ENCODE peak calls at places on chromosome 2, in nine cellular contexts. I is NCI-H1694 treated with DMSO at 0.1 percent for 48 hours; O is neural progenitor cell; B is NCI-H524; Q is progenitor cell of endocrine pancreas; Y is colonic mucosa; P is ascending aorta; L is thoracic aorta; H is CD8-positive, alpha-beta T cell. M is an unnamed sample.

GRCh38 chr2:31935370-31935769 is 75.4 kb downstream of the MEMO1 start:
- DNase-seq in L (no peak), O (no peak), Y (no peak), H (no peak), B (no peak), I (no peak), P (no peak), Q (no peak), M (no peak)

GRCh38 chr2:191677091-191677645 is 768 bp upstream of the NABP1 start:
- DNase-seq in Y (no peak), Q (no peak), L (no peak), P (no peak), O (peak), I (peak), H (no peak), B (peak), M (peak)

GRCh38 chr2:214651451-214651850 is 158.0 kb downstream of the BARD1 start:
- DNase-seq in P (no peak), L (no peak), H (no peak), B (no peak), I (no peak), Q (no peak), Y (no peak), O (no peak), M (peak)

GRCh38 chr2:8750221-8750620 is 68.4 kb downstream of the ID2 start:
- DNase-seq in O (no peak), P (no peak), B (no peak), L (no peak), Y (no peak), Q (no peak), H (no peak), I (no peak), M (no peak)

GRCh38 chr2:46780801-46781445 is 134.7 kb downstream of the MCFD2 start:
- DNase-seq in Y (no peak), P (no peak), Q (peak), O (peak), B (peak), I (peak), L (no peak), H (no peak), M (peak)

GRCh38 chr2:80256396-80257167 is 48.0 kb downstream of the LRRTM1 start:
- DNase-seq in Y (no peak), P (no peak), O (peak), I (no peak), L (no peak), B (peak), H (no peak), Q (no peak), M (peak)

GRCh38 chr2:119728421-119728820 is 31.3 kb upstream of the PTPN4 start:
- DNase-seq in Q (no peak), P (no peak), B (no peak), H (no peak), L (no peak), O (no peak), I (no peak), Y (no peak), M (no peak)

GRCh38 chr2:229980440-229981184 is 58.3 kb downstream of the FBXO36 start:
- DNase-seq in O (peak), B (peak), P (no peak), Q (no peak), H (no peak), L (peak), I (peak), Y (peak), M (peak)

GRCh38 chr2:168160897-168161296 is 86.5 kb downstream of the STK39 start:
- DNase-seq in L (no peak), P (no peak), H (no peak), I (no peak), Q (no peak), O (peak), Y (no peak), B (peak), M (no peak)

GRCh38 chr2:130864830-130865229 is 28.1 kb downstream of the ARHGEF4 start:
- DNase-seq in L (no peak), Q (no peak), O (no peak), Y (peak), H (no peak), P (no peak), B (peak), I (peak), M (peak)

GRCh38 chr2:1743396-1744150 is 742 bp downstream of the PXDN start:
- DNase-seq in P (no peak), L (no peak), H (no peak), Q (peak), I (no peak), B (no peak), Y (no peak), O (peak), M (peak)

GRCh38 chr2:175068534-175068933 is 63.4 kb upstream of the CHN1 start:
- DNase-seq in L (no peak), O (no peak), Q (no peak), Y (no peak), I (no peak), B (no peak), P (no peak), H (no peak), M (no peak)

GRCh38 chr2:119431976-119432881 is 575 bp downstream of the TMEM37 start:
- DNase-seq in Q (no peak), B (no peak), O (peak), H (no peak), I (no peak), Y (peak), P (no peak), L (no peak), M (peak)

GRCh38 chr2:106030287-106031268 is 163.5 kb downstream of the UXS1 start:
- DNase-seq in H (no peak), P (no peak), I (no peak), L (no peak), B (no peak), Q (no peak), O (no peak), Y (peak), M (peak)

GRCh38 chr2:234081970-234082822 is 31.7 kb downstream of the SPP2 start:
- DNase-seq in B (no peak), Q (no peak), O (no peak), Y (peak), H (no peak), I (no peak), L (no peak), P (no peak), M (no peak)

GRCh38 chr2:241272298-241272721 is 43.2 kb downstream of the HDLBP start:
- DNase-seq in Q (peak), O (peak), L (no peak), I (no peak), P (no peak), H (no peak), Y (peak), B (no peak), M (no peak)

GRCh38 chr2:151560289-151560688 is 150.6 kb downstream of the RIF1 start:
- DNase-seq in Y (no peak), H (no peak), P (no peak), L (no peak), Q (no peak), I (no peak), O (no peak), B (peak), M (peak)

GRCh38 chr2:48900321-48901014 is 144.9 kb upstream of the LHCGR start:
- DNase-seq in O (peak), L (no peak), B (peak), H (no peak), I (no peak), P (no peak), Y (no peak), Q (no peak), M (no peak)

GRCh38 chr2:241546771-241547498 is 11.6 kb upstream of the BOK start:
- DNase-seq in B (no peak), H (no peak), Y (no peak), Q (no peak), P (no peak), I (no peak), L (no peak), O (peak), M (peak)

GRCh38 chr2:33365264-33365663 is 111.2 kb upstream of the RASGRP3 start:
- DNase-seq in P (no peak), H (no peak), I (no peak), Q (no peak), L (no peak), O (no peak), Y (no peak), B (no peak), M (no peak)

M was measured in cardiac fibroblast.